ENCODE peak calls at places on chromosomes 7 and 10, in nine cellular contexts. J is GM18507; L is activated naive CD4-positive, alpha-beta T cell; O is AG10803; R is HuH-7.5; V is body of pancreas; E is HCT116; N is foreskin fibroblast; K is fibroblast of villous mesenchyme. C is an unnamed sample.

GRCh38 chr10:6296456-6297214 is 93.9 kb downstream of the PFKFB3 start:
- DNase-seq in V (no peak), E (no peak), L (no peak), K (no peak), J (no peak), N (no peak), R (no peak), O (no peak), C (no peak)

GRCh38 chr10:71213761-71214440 is 1.5 kb downstream of the UNC5B start:
- DNase-seq in O (peak; percentile 94), N (peak; percentile 81), J (no peak), K (peak; percentile 85), E (no peak), V (peak; percentile 66), L (no peak), R (no peak), C (no peak)

GRCh38 chr7:131109757-131110293 is 217.9 kb upstream of the MKLN1 start:
- DNase-seq in J (peak; percentile 51), E (no peak), N (peak; percentile 95), L (peak; percentile 64), V (peak; percentile 82), O (peak; percentile 94), R (peak; percentile 76), K (peak; percentile 93), C (no peak)

GRCh38 chr7:64945481-64945756 is 42.3 kb downstream of the ZNF273 start:
- DNase-seq in L (no peak), V (no peak), E (no peak), O (no peak), K (no peak), J (no peak), R (no peak), N (no peak), C (no peak)

GRCh38 chr7:120740348-120740747 is 117.6 kb downstream of the TSPAN12 start:
- DNase-seq in L (no peak), K (peak; percentile 22), E (no peak), N (no peak), J (no peak), O (no peak), V (no peak), R (no peak), C (no peak)

GRCh38 chr7:25795824-25796235 is 356.2 kb upstream of the NFE2L3 start:
- DNase-seq in N (peak; percentile 33), J (no peak), O (peak; percentile 32), V (no peak), R (no peak), L (no peak), E (no peak), K (peak; percentile 58), C (no peak)

GRCh38 chr10:80484677-80485409 is 30.7 kb downstream of the TSPAN14 start:
- DNase-seq in J (no peak), V (no peak), K (no peak), O (no peak), R (no peak), N (no peak), L (no peak), E (no peak), C (no peak)

GRCh38 chr7:55435466-55435865 is 70.3 kb downstream of the LANCL2 start:
- DNase-seq in R (no peak), O (no peak), N (no peak), E (no peak), V (no peak), J (no peak), L (no peak), K (no peak), C (no peak)

GRCh38 chr7:68613405-68613804 is 984.9 kb upstream of the AUTS2 start:
- DNase-seq in O (no peak), K (no peak), R (no peak), E (no peak), L (no peak), J (no peak), N (no peak), V (no peak), C (no peak)

GRCh38 chr10:100370561-100370975 is 23.5 kb downstream of the SCD start:
- DNase-seq in V (peak; percentile 65), E (peak; percentile 72), L (peak; percentile 3), K (peak; percentile 75), O (peak; percentile 65), R (no peak), N (peak; percentile 78), J (no peak), C (peak; percentile 49)

C was measured in SW 1271.